ENCODE peak calls at places on chromosomes 3 and 15, in four cellular contexts. One of them, this sample, is unnamed.

GRCh38 chr15:63503739-63504246 is 600 bp upstream of the USP3 start:
- DNase-seq in natural killer cell treated with Interleukin-12 subunit alpha and Interleukin-12 subunit beta and Interleukin-15 and Interleukin-18, amount 100 ng/mL, for 72 hours: peak
- DNase-seq in T-helper 9 cell: peak
- DNase-seq in OCI-LY7: peak
- DNase-seq in this sample: peak

GRCh38 chr15:43505723-43506122 is 11.7 kb upstream of the MAP1A start:
- DNase-seq in natural killer cell treated with Interleukin-12 subunit alpha and Interleukin-12 subunit beta and Interleukin-15 and Interleukin-18, amount 100 ng/mL, for 72 hours: no peak
- DNase-seq in T-helper 9 cell: no peak
- DNase-seq in OCI-LY7: no peak
- DNase-seq in this sample: no peak

GRCh38 chr3:159861369-159861987 is 127.2 kb upstream of the IL12A start:
- DNase-seq in natural killer cell treated with Interleukin-12 subunit alpha and Interleukin-12 subunit beta and Interleukin-15 and Interleukin-18, amount 100 ng/mL, for 72 hours: no peak
- DNase-seq in T-helper 9 cell: no peak
- DNase-seq in OCI-LY7: no peak
- DNase-seq in this sample: no peak

GRCh38 chr15:39874890-39875549 is 45.0 kb downstream of the GPR176 start:
- DNase-seq in natural killer cell treated with Interleukin-12 subunit alpha and Interleukin-12 subunit beta and Interleukin-15 and Interleukin-18, amount 100 ng/mL, for 72 hours: no peak
- DNase-seq in T-helper 9 cell: peak
- DNase-seq in OCI-LY7: peak
- DNase-seq in this sample: peak

GRCh38 chr3:57228734-57229505 is 1.4 kb downstream of the APPL1 start:
- DNase-seq in natural killer cell treated with Interleukin-12 subunit alpha and Interleukin-12 subunit beta and Interleukin-15 and Interleukin-18, amount 100 ng/mL, for 72 hours: no peak
- DNase-seq in T-helper 9 cell: no peak
- DNase-seq in OCI-LY7: no peak
- DNase-seq in this sample: peak

GRCh38 chr3:32203854-32204253 is 34.6 kb upstream of the CMTM8 start:
- DNase-seq in natural killer cell treated with Interleukin-12 subunit alpha and Interleukin-12 subunit beta and Interleukin-15 and Interleukin-18, amount 100 ng/mL, for 72 hours: no peak
- DNase-seq in T-helper 9 cell: no peak
- DNase-seq in OCI-LY7: no peak
- DNase-seq in this sample: no peak

GRCh38 chr3:128497305-128498126 is 4.5 kb upstream of the GATA2 start:
- DNase-seq in natural killer cell treated with Interleukin-12 subunit alpha and Interleukin-12 subunit beta and Interleukin-15 and Interleukin-18, amount 100 ng/mL, for 72 hours: no peak
- DNase-seq in T-helper 9 cell: peak
- DNase-seq in OCI-LY7: peak
- DNase-seq in this sample: peak

GRCh38 chr3:60086811-60087210 is 1037.0 kb upstream of the CFAP20DC start:
- DNase-seq in natural killer cell treated with Interleukin-12 subunit alpha and Interleukin-12 subunit beta and Interleukin-15 and Interleukin-18, amount 100 ng/mL, for 72 hours: no peak
- DNase-seq in T-helper 9 cell: no peak
- DNase-seq in OCI-LY7: no peak
- DNase-seq in this sample: peak

GRCh38 chr3:45635475-45636256 is 41.1 kb downstream of the LIMD1 start:
- DNase-seq in natural killer cell treated with Interleukin-12 subunit alpha and Interleukin-12 subunit beta and Interleukin-15 and Interleukin-18, amount 100 ng/mL, for 72 hours: no peak
- DNase-seq in T-helper 9 cell: no peak
- DNase-seq in OCI-LY7: no peak
- DNase-seq in this sample: no peak

GRCh38 chr3:40042752-40043443 is 233.5 kb downstream of the MYRIP start:
- DNase-seq in natural killer cell treated with Interleukin-12 subunit alpha and Interleukin-12 subunit beta and Interleukin-15 and Interleukin-18, amount 100 ng/mL, for 72 hours: no peak
- DNase-seq in T-helper 9 cell: no peak
- DNase-seq in OCI-LY7: no peak
- DNase-seq in this sample: no peak

GRCh38 chr15:89017370-89018066 is 70.7 kb upstream of the ABHD2 start:
- DNase-seq in natural killer cell treated with Interleukin-12 subunit alpha and Interleukin-12 subunit beta and Interleukin-15 and Interleukin-18, amount 100 ng/mL, for 72 hours: peak
- DNase-seq in T-helper 9 cell: peak
- DNase-seq in OCI-LY7: peak
- DNase-seq in this sample: peak

GRCh38 chr3:179768080-179768479 is 115.2 kb downstream of the USP13 start:
- DNase-seq in natural killer cell treated with Interleukin-12 subunit alpha and Interleukin-12 subunit beta and Interleukin-15 and Interleukin-18, amount 100 ng/mL, for 72 hours: no peak
- DNase-seq in T-helper 9 cell: no peak
- DNase-seq in OCI-LY7: no peak
- DNase-seq in this sample: peak

GRCh38 chr3:197317250-197317963 is 19.0 kb upstream of the DLG1 start:
- DNase-seq in natural killer cell treated with Interleukin-12 subunit alpha and Interleukin-12 subunit beta and Interleukin-15 and Interleukin-18, amount 100 ng/mL, for 72 hours: no peak
- DNase-seq in T-helper 9 cell: no peak
- DNase-seq in OCI-LY7: no peak
- DNase-seq in this sample: peak

GRCh38 chr15:65792130-65792987 is at the start of gene DENND4A:
- DNase-seq in natural killer cell treated with Interleukin-12 subunit alpha and Interleukin-12 subunit beta and Interleukin-15 and Interleukin-18, amount 100 ng/mL, for 72 hours: peak
- DNase-seq in T-helper 9 cell: peak
- DNase-seq in OCI-LY7: peak
- DNase-seq in this sample: peak

GRCh38 chr3:184741259-184741556 is 29.3 kb upstream of the MAGEF1 start:
- DNase-seq in natural killer cell treated with Interleukin-12 subunit alpha and Interleukin-12 subunit beta and Interleukin-15 and Interleukin-18, amount 100 ng/mL, for 72 hours: no peak
- DNase-seq in T-helper 9 cell: no peak
- DNase-seq in OCI-LY7: no peak
- DNase-seq in this sample: no peak

GRCh38 chr3:47010050-47010712 is 30.7 kb downstream of the NBEAL2 start:
- DNase-seq in natural killer cell treated with Interleukin-12 subunit alpha and Interleukin-12 subunit beta and Interleukin-15 and Interleukin-18, amount 100 ng/mL, for 72 hours: no peak
- DNase-seq in T-helper 9 cell: no peak
- DNase-seq in OCI-LY7: no peak
- DNase-seq in this sample: no peak

GRCh38 chr3:57169106-57169505 is 4.0 kb upstream of the IL17RD start:
- DNase-seq in natural killer cell treated with Interleukin-12 subunit alpha and Interleukin-12 subunit beta and Interleukin-15 and Interleukin-18, amount 100 ng/mL, for 72 hours: no peak
- DNase-seq in T-helper 9 cell: no peak
- DNase-seq in OCI-LY7: peak
- DNase-seq in this sample: no peak

GRCh38 chr15:71657141-71657540 is 153.2 kb upstream of the NR2E3 start:
- DNase-seq in natural killer cell treated with Interleukin-12 subunit alpha and Interleukin-12 subunit beta and Interleukin-15 and Interleukin-18, amount 100 ng/mL, for 72 hours: no peak
- DNase-seq in T-helper 9 cell: no peak
- DNase-seq in OCI-LY7: no peak
- DNase-seq in this sample: no peak

GRCh38 chr3:170579646-170580045 is 6.2 kb downstream of the SLC7A14 start:
- DNase-seq in natural killer cell treated with Interleukin-12 subunit alpha and Interleukin-12 subunit beta and Interleukin-15 and Interleukin-18, amount 100 ng/mL, for 72 hours: no peak
- DNase-seq in T-helper 9 cell: no peak
- DNase-seq in OCI-LY7: no peak
- DNase-seq in this sample: no peak